ENCODE peak calls at places on chromosomes 13 and 19, in nine cellular contexts. P is adrenal gland, D is MM.1S, E is PC-9, V is body of pancreas, I is Karpas-422, Q is colonic mucosa, F is right cardiac atrium, W is mammary epithelial cell. T is an unnamed sample.
A peak's percentile ranks its signal among the peaks of the same experiment; 100 is the strongest.

GRCh38 chr13:76904507-76904906 is 18.3 kb upstream of the KCTD12 start:
- DNase-seq in F (no peak), W (no peak), D (no peak), V (no peak), E (no peak), I (no peak), P (no peak), Q (no peak), T (no peak)

GRCh38 chr19:2720777-2721569 is at the start of gene DIRAS1:
- DNase-seq in D (no peak), W (no peak), E (no peak), I (no peak), P (no peak), Q (no peak), V (no peak), F (no peak), T (no peak)

GRCh38 chr13:94382520-94382919 is 97.0 kb downstream of the DCT start:
- DNase-seq in V (no peak), D (no peak), E (no peak), F (no peak), P (no peak), I (no peak), Q (no peak), W (no peak), T (no peak)

GRCh38 chr19:13839193-13839937 is 37.6 kb upstream of the NANOS3 start:
- DNase-seq in F (peak; percentile 96), V (peak; percentile 62), Q (peak; percentile 87), D (peak; percentile 79), I (peak; percentile 81), E (peak; percentile 79), P (peak; percentile 89), W (peak; percentile 83), T (peak; percentile 53)

GRCh38 chr19:38849746-38850230 is at the start of gene HNRNPL:
- DNase-seq in W (no peak), P (no peak), Q (peak; percentile 99), D (no peak), I (no peak), V (no peak), F (peak; percentile 99), E (no peak), T (no peak)

GRCh38 chr13:111862836-111863815 is 203.8 kb upstream of the SOX1 start:
- DNase-seq in E (no peak), P (no peak), W (no peak), Q (no peak), D (no peak), V (no peak), F (no peak), I (no peak), T (no peak)

GRCh38 chr19:51123381-51124186 is 1.1 kb upstream of the SIGLEC9 start:
- DNase-seq in Q (no peak), D (no peak), P (peak; percentile 48), I (peak; percentile 60), V (no peak), W (no peak), F (no peak), E (no peak), T (no peak)

GRCh38 chr19:51441410-51442390 is 16.6 kb downstream of the SIGLEC8 start:
- DNase-seq in P (peak; percentile 30), D (no peak), I (peak; percentile 77), V (no peak), W (peak; percentile 58), F (no peak), Q (peak; percentile 44), E (no peak), T (peak; percentile 57)

GRCh38 chr13:67932991-67933390 is 702.9 kb upstream of the PCDH9 start:
- DNase-seq in V (no peak), D (no peak), Q (no peak), F (no peak), W (no peak), I (no peak), E (no peak), P (no peak), T (no peak)

GRCh38 chr19:49057636-49058234 is at the start of gene CGB7:
- DNase-seq in I (no peak), W (peak; percentile 69), V (peak; percentile 77), F (peak; percentile 79), D (no peak), Q (peak; percentile 89), P (peak; percentile 68), E (no peak), T (peak; percentile 74)

GRCh38 chr19:1566392-1567115 is 1.6 kb downstream of the MEX3D start:
- DNase-seq in D (no peak), E (no peak), F (peak; percentile 75), I (no peak), P (peak; percentile 84), W (peak; percentile 77), Q (peak; percentile 62), V (peak; percentile 51), T (peak; percentile 35)

GRCh38 chr13:37460211-37460610 is 138.4 kb downstream of the POSTN start:
- DNase-seq in Q (no peak), D (no peak), F (no peak), E (no peak), V (no peak), P (no peak), I (no peak), W (no peak), T (no peak)

GRCh38 chr19:19304186-19304975 is 15.9 kb downstream of the SUGP1 start:
- DNase-seq in Q (no peak), D (no peak), E (no peak), V (no peak), P (peak; percentile 82), F (no peak), I (no peak), W (no peak), T (no peak)

GRCh38 chr19:604355-604754 is 14.7 kb downstream of the HCN2 start:
- DNase-seq in E (no peak), P (no peak), W (no peak), D (peak; percentile 33), I (peak; percentile 88), V (no peak), F (no peak), Q (peak; percentile 37), T (no peak)

GRCh38 chr19:45471116-45471865 is 3.5 kb downstream of the FOSB start:
- DNase-seq in D (no peak), W (no peak), E (no peak), P (no peak), Q (no peak), I (no peak), F (no peak), V (no peak), T (no peak)

DNA sequence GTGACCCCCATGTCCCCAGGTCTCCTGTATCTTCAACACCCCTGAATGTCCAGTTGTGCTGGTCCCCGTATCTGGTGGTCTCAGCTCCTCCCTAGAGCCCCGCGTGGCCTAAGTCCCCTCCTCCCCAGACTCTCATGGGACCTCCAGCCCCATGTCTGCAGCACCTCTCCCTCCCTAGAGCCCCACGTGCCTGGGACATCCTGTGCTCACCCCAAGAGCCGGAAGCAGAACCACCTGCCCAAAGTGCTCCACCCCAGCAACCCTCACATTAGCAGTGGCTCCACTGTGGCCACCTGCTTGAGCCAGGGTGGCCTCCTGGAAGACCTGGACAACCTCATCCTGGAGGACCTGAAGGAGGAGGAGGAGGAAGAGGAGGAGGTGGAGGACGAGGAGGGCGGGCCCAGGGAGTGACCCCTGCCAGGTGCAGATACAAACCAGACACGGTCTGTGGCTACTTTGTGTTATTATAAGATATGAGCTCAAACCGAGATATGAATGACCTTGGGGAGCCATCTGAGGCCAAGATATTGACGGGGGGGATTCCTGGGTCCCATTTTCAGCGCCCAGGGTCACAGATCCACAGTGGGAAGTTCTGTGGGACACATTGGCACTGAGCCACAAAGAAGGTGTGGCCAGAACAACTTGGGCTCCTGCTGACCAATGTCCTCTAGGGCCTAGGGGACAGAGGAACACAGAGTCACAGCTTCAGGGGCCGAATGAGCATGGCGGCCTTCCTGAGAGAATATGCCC is 6.0 kb downstream of the SHFL start:
- DNase-seq in I (no peak), W (no peak), F (no peak), D (no peak), V (no peak), E (no peak), Q (no peak), P (peak; percentile 35), T (no peak)
- H3K27ac ChIP-seq in I (no peak overlapping the region), W (no peak overlapping the region), F (no peak overlapping the region), D (no peak overlapping the region), V (no peak overlapping the region), E (no peak overlapping the region), Q (no peak overlapping the region), P (no peak overlapping the region), T (no peak overlapping the region)

DNA sequence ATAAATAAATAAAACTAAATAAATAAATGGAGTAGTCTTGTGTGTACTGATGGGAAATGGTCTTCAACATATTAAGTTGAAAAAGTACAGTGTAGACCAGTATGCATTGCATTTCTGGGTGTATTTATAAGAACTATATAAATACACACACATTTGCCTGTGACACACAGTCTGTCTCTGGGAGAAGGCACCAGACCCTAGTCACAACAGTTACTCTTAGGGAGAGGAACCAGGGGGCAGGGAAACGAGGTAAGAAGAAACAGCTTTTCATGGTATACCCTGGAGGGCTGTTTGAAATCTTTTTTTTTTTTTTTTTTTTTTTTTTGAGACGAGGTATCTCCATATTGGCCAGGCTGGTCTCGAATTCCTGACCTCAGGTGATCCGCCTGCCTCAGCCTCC is 2.8 kb upstream of the S1PR2 start:
- DNase-seq in W (no peak), I (peak; percentile 71), P (no peak), V (no peak), Q (no peak), D (no peak), E (peak; percentile 22), F (no peak), T (no peak)
- H3K4me3 ChIP-seq in W (no peak overlapping the region), I (no peak overlapping the region), P (no peak overlapping the region), V (no peak overlapping the region), Q (no peak overlapping the region), D (no peak overlapping the region), E (no peak overlapping the region), F (no peak overlapping the region), T (no peak overlapping the region)

DNA sequence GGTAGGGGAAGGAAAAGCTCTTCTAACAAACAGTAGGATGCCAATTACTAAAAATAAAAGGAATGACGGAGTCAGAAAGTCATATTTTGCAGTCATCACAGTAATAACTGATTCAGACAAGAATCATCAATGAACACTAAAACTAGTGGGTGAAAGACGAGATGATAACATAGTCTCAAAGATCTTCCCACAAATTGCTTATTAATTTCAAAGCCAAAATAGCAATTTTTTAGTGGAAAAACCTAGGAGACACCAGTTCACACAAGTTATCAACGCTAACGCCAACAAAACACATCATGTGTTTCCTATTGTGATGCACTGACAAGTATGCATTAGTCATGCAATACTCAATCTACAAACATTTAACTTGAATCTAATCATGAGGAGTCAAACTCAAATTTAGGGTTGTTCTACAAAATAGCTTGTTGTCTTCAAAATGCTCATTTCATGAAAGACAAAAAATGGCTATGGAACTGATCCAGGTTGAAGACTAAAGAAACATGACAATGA is 18.6 kb downstream of the ZNF233 start:
- DNase-seq in P (no peak), W (peak; percentile 19), Q (no peak), V (no peak), E (no peak), D (no peak), I (no peak), F (no peak), T (no peak)
- H3K27me3 ChIP-seq in P (no peaks in the 10 kb centered on the region), W (no peaks in the 10 kb centered on the region), Q (no peaks in the 10 kb centered on the region), V (no peaks in the 10 kb centered on the region), E (no peaks in the 10 kb centered on the region), D (no peaks in the 10 kb centered on the region), I (no peaks in the 10 kb centered on the region), F (no peaks in the 10 kb centered on the region), T (no peaks in the 10 kb centered on the region)

DNA sequence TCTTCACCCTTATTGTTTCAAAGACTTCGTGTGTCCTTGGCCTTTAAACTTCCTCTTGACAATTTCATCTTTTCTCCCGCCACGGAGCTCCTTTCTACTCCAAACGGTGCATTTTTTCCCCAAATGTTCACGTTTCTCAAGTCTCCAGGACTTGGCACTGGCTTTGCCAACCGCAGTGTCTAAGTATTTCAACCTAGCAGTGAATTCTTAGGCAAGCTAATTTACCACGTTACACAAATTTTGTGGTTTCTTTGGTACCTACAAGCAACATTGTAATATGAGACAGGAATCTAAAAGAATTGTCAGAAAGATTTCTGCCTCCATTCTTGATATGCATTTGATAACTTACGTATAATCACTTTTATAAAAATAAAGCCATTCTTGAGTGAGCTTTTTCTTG is 10.8 kb downstream of the ZIC2 start:
- DNase-seq in E (no peak), P (no peak), I (no peak), D (no peak), V (no peak), W (no peak), Q (no peak), F (no peak), T (no peak)
- H3K27ac ChIP-seq in E (no peak overlapping the region), P (no peak overlapping the region), I (no peak overlapping the region), D (no peak overlapping the region), V (no peak overlapping the region), W (no peak overlapping the region), Q (no peak overlapping the region), F (no peak overlapping the region), T (no peak overlapping the region)

T was measured in small intestine.